ENCODE peak calls at places on chromosomes 13 and 19, in nine cellular contexts. U is stimulated activated naive CD4-positive, alpha-beta T cell; N is stimulated activated CD4-positive, alpha-beta T cell treated with anti-CD3 and anti-CD28 coated beads, Interleukin-2, amount 100 ng/mL, for 24 hours; T is activated naive CD8-positive, alpha-beta T cell treated with anti-CD3 and anti-CD28 coated beads, Interleukin-2, amount 50 U/mL, for 24 hours; Q is psoas muscle; M is DMS153; F is left colon; P is HEK293T; I is nephron progenitor cell. V is an unnamed sample.
A peak's percentile ranks its signal among the peaks of the same experiment; 100 is the strongest.

GRCh38 chr13:24135674-24136300 is 24.7 kb upstream of the SPATA13 start:
- DNase-seq in U (no peak), N (no peak), T (no peak), Q (no peak), M (no peak), F (no peak), P (no peak), I (no peak), V (no peak)

GRCh38 chr19:41019346-41019745 is 28.3 kb downstream of the CYP2B6 start:
- DNase-seq in U (no peak), N (no peak), T (no peak), Q (no peak), M (no peak), F (no peak), P (no peak), I (no peak), V (no peak)

GRCh38 chr19:30204721-30205120 is 167.5 kb upstream of the ZNF536 start:
- DNase-seq in U (no peak), N (no peak), T (no peak), Q (no peak), M (no peak), F (no peak), P (no peak), I (no peak), V (no peak)

GRCh38 chr13:46797468-46798237 is 692 bp upstream of the ESD start:
- DNase-seq in U (no peak), N (no peak), T (no peak), Q (no peak), M (no peak), F (peak; percentile 18), P (no peak), I (no peak), V (no peak)

GRCh38 chr13:77062097-77062496 is 35.1 kb upstream of the FBXL3 start:
- DNase-seq in U (no peak), N (no peak), T (no peak), Q (no peak), M (no peak), F (no peak), P (no peak), I (no peak), V (no peak)

GRCh38 chr13:110266983-110267382 is 40.0 kb downstream of the COL4A1 start:
- DNase-seq in U (no peak), N (no peak), T (no peak), Q (no peak), M (no peak), F (no peak), P (no peak), I (peak; percentile 20), V (no peak)

GRCh38 chr13:103002279-103002678 is 63.9 kb downstream of the SLC10A2 start:
- DNase-seq in U (no peak), N (no peak), T (no peak), Q (no peak), M (no peak), F (no peak), P (no peak), I (no peak), V (no peak)

GRCh38 chr13:91704398-91704797 is 306.0 kb downstream of the GPC5 start:
- DNase-seq in U (no peak), N (no peak), T (no peak), Q (no peak), M (no peak), F (no peak), P (no peak), I (no peak), V (no peak)

GRCh38 chr19:10565567-10566407 is at the start of gene KRI1:
- DNase-seq in U (peak; percentile 97), N (peak; percentile 97), T (peak; percentile 100), Q (peak; percentile 99), M (peak; percentile 92), F (peak; percentile 99), P (peak; percentile 97), I (peak; percentile 99), V (peak; percentile 99)

GRCh38 chr19:45047188-45047797 is 8.4 kb downstream of the CLASRP start:
- DNase-seq in U (no peak), N (no peak), T (no peak), Q (no peak), M (no peak), F (no peak), P (no peak), I (no peak), V (no peak)

GRCh38 chr13:75869981-75870380 is 233.9 kb downstream of the LMO7 start:
- DNase-seq in U (no peak), N (no peak), T (no peak), Q (no peak), M (no peak), F (no peak), P (no peak), I (no peak), V (peak; percentile 6)

GRCh38 chr19:2164020-2164988 is 571 bp downstream of the DOT1L start:
- DNase-seq in U (no peak), N (peak; percentile 51), T (peak; percentile 57), Q (no peak), M (no peak), F (no peak), P (no peak), I (no peak), V (no peak)

GRCh38 chr19:3712663-3713531 is 4.7 kb downstream of the TJP3 start:
- DNase-seq in U (no peak), N (no peak), T (no peak), Q (no peak), M (no peak), F (peak; percentile 78), P (no peak), I (no peak), V (no peak)

GRCh38 chr19:38942471-38943181 is 11.9 kb downstream of the MRPS12 start:
- DNase-seq in U (no peak), N (no peak), T (no peak), Q (no peak), M (no peak), F (no peak), P (no peak), I (no peak), V (no peak)

GRCh38 chr13:108272333-108272732 is 2.8 kb downstream of the TNFSF13B start:
- DNase-seq in U (no peak), N (no peak), T (no peak), Q (no peak), M (no peak), F (no peak), P (no peak), I (no peak), V (no peak)

GRCh38 chr13:101116826-101117225 is 299.5 kb downstream of the NALCN start:
- DNase-seq in U (no peak), N (no peak), T (no peak), Q (no peak), M (no peak), F (no peak), P (no peak), I (no peak), V (no peak)

GRCh38 chr19:51546650-51547396 is 15.4 kb upstream of the SIGLEC6 start:
- DNase-seq in U (no peak), N (no peak), T (no peak), Q (no peak), M (no peak), F (no peak), P (no peak), I (no peak), V (no peak)

GRCh38 chr13:58376775-58377174 is 745.2 kb downstream of the PCDH17 start:
- DNase-seq in U (no peak), N (no peak), T (no peak), Q (no peak), M (no peak), F (no peak), P (no peak), I (no peak), V (no peak)

GRCh38 chr13:30569901-30570576 is 47.7 kb upstream of the USPL1 start:
- DNase-seq in U (no peak), N (no peak), T (no peak), Q (no peak), M (no peak), F (peak; percentile 6), P (no peak), I (no peak), V (no peak)

GRCh38 chr19:40193587-40193849 is 2.3 kb downstream of the MAP3K10 start:
- DNase-seq in U (no peak), N (no peak), T (no peak), Q (no peak), M (no peak), F (no peak), P (no peak), I (no peak), V (no peak)

GRCh38 chr19:42552086-42553065 is 24.1 kb upstream of the CEACAM1 start:
- DNase-seq in U (no peak), N (no peak), T (no peak), Q (no peak), M (no peak), F (no peak), P (no peak), I (no peak), V (no peak)

GRCh38 chr19:31589109-31589508 is 239.9 kb upstream of the TSHZ3 start:
- DNase-seq in U (no peak), N (no peak), T (no peak), Q (no peak), M (no peak), F (no peak), P (no peak), I (no peak), V (no peak)

GRCh38 chr13:75359266-75359665 is 122.7 kb downstream of the TBC1D4 start:
- DNase-seq in U (no peak), N (no peak), T (no peak), Q (no peak), M (no peak), F (no peak), P (no peak), I (no peak), V (no peak)

GRCh38 chr13:97125810-97126738 is 96.1 kb upstream of the MBNL2 start:
- DNase-seq in U (no peak), N (no peak), T (no peak), Q (peak; percentile 71), M (peak; percentile 40), F (no peak), P (peak; percentile 19), I (no peak), V (no peak)

GRCh38 chr19:56350416-56351045 is 35.9 kb upstream of the ZSCAN5A start:
- DNase-seq in U (peak; percentile 32), N (peak; percentile 59), T (peak; percentile 53), Q (no peak), M (no peak), F (peak; percentile 36), P (no peak), I (peak; percentile 51), V (peak; percentile 22)

GRCh38 chr13:43874512-43875092 is 4.9 kb downstream of the CCDC122 start:
- DNase-seq in U (no peak), N (no peak), T (no peak), Q (no peak), M (peak; percentile 15), F (no peak), P (peak; percentile 9), I (no peak), V (no peak)

GRCh38 chr13:46743191-46743590 is 53.8 kb downstream of the ESD start:
- DNase-seq in U (no peak), N (no peak), T (no peak), Q (no peak), M (no peak), F (no peak), P (no peak), I (no peak), V (no peak)

GRCh38 chr13:19810996-19811881 is 28.5 kb upstream of the PSPC1 start:
- DNase-seq in U (no peak), N (no peak), T (no peak), Q (no peak), M (no peak), F (no peak), P (no peak), I (no peak), V (no peak)

GRCh38 chr19:55528030-55528801 is 8.7 kb downstream of the SBK2 start:
- DNase-seq in U (no peak), N (no peak), T (no peak), Q (no peak), M (peak; percentile 68), F (no peak), P (no peak), I (no peak), V (no peak)

GRCh38 chr13:44574466-44574855 is 1.7 kb downstream of the TSC22D1 start:
- DNase-seq in U (no peak), N (no peak), T (no peak), Q (no peak), M (no peak), F (no peak), P (no peak), I (no peak), V (no peak)

GRCh38 chr13:71801781-71802180 is 65.2 kb downstream of the DACH1 start:
- DNase-seq in U (no peak), N (no peak), T (no peak), Q (no peak), M (no peak), F (no peak), P (no peak), I (no peak), V (no peak)

V was measured in T-cell.